ENCODE peak calls at places on chromosome 10, in nine cellular contexts. U is activated CD8-positive, alpha-beta memory T cell treated with anti-CD3 and anti-CD28 coated beads for 4 hours; J is AG08395; Z is right atrium auricular region; A is foreskin fibroblast; C is fibroblast of lung; D is hepatocyte; P is mucosa of gallbladder; B is anterior cingulate cortex. G is an unnamed sample.

GRCh38 chr10:132647424-132647823 is 109.8 kb downstream of the INPP5A start:
- DNase-seq in U (no peak), J (no peak), Z (no peak), A (no peak), C (no peak), D (no peak), P (no peak), B (no peak), G (no peak)

GRCh38 chr10:116765549-116766162 is 23.3 kb upstream of the HSPA12A start:
- DNase-seq in U (no peak), J (no peak), Z (no peak), A (no peak), C (no peak), D (no peak), P (no peak), B (peak; percentile 40), G (peak; percentile 53)

GRCh38 chr10:86192686-86193085 is 173.9 kb downstream of the GRID1 start:
- DNase-seq in U (no peak), J (no peak), Z (no peak), A (no peak), C (no peak), D (no peak), P (no peak), B (no peak), G (no peak)

GRCh38 chr10:100786591-100786990 is 41.2 kb downstream of the PAX2 start:
- DNase-seq in U (no peak), J (no peak), Z (no peak), A (no peak), C (no peak), D (no peak), P (no peak), B (no peak), G (no peak)

GRCh38 chr10:43902842-43903241 is 254.2 kb upstream of the ZNF32 start:
- DNase-seq in U (no peak), J (no peak), Z (peak; percentile 50), A (no peak), C (no peak), D (peak; percentile 53), P (no peak), B (no peak), G (no peak)

GRCh38 chr10:75111906-75112703 is 649 bp downstream of the SAMD8 start:
- DNase-seq in U (no peak), J (peak; percentile 52), Z (peak; percentile 64), A (peak; percentile 30), C (peak; percentile 51), D (peak; percentile 69), P (peak; percentile 45), B (peak; percentile 64), G (peak; percentile 62)

GRCh38 chr10:110613996-110614495 is 30.1 kb upstream of the RBM20 start:
- DNase-seq in U (no peak), J (no peak), Z (no peak), A (no peak), C (no peak), D (no peak), P (no peak), B (no peak), G (no peak)

GRCh38 chr10:61805091-61805490 is 96.4 kb upstream of the ARID5B start:
- DNase-seq in U (no peak), J (no peak), Z (no peak), A (no peak), C (no peak), D (no peak), P (no peak), B (no peak), G (no peak)

GRCh38 chr10:20871970-20872369 is 25.1 kb downstream of the NEBL start:
- DNase-seq in U (no peak), J (no peak), Z (no peak), A (no peak), C (no peak), D (no peak), P (no peak), B (no peak), G (no peak)

GRCh38 chr10:97532935-97533671 is 34.4 kb downstream of the UBTD1 start:
- DNase-seq in U (no peak), J (peak; percentile 41), Z (no peak), A (no peak), C (peak; percentile 53), D (no peak), P (no peak), B (peak; percentile 46), G (no peak)

GRCh38 chr10:111207525-111207924 is 130.7 kb downstream of the ADRA2A start:
- DNase-seq in U (no peak), J (no peak), Z (no peak), A (no peak), C (no peak), D (no peak), P (peak; percentile 68), B (no peak), G (no peak)

GRCh38 chr10:97508342-97508741 is 9.6 kb downstream of the UBTD1 start:
- DNase-seq in U (no peak), J (peak; percentile 68), Z (peak; percentile 47), A (peak; percentile 54), C (peak; percentile 73), D (no peak), P (no peak), B (peak; percentile 36), G (no peak)

GRCh38 chr10:68419376-68419775 is 12.3 kb upstream of the RUFY2 start:
- DNase-seq in U (no peak), J (no peak), Z (no peak), A (no peak), C (no peak), D (no peak), P (no peak), B (no peak), G (no peak)

GRCh38 chr10:24419067-24419466 is 210.1 kb downstream of the KIAA1217 start:
- DNase-seq in U (no peak), J (peak; percentile 32), Z (no peak), A (no peak), C (no peak), D (no peak), P (no peak), B (no peak), G (peak; percentile 24)

GRCh38 chr10:22856444-22857074 is 71.3 kb upstream of the ARMC3 start:
- DNase-seq in U (no peak), J (no peak), Z (no peak), A (no peak), C (no peak), D (no peak), P (no peak), B (no peak), G (no peak)

GRCh38 chr10:154348-154747 is 19.1 kb downstream of the ZMYND11 start:
- DNase-seq in U (no peak), J (peak; percentile 25), Z (no peak), A (peak; percentile 56), C (peak; percentile 60), D (no peak), P (no peak), B (no peak), G (no peak)

GRCh38 chr10:71389768-71390434 is 6.8 kb upstream of the CDH23 start:
- DNase-seq in U (no peak), J (no peak), Z (no peak), A (no peak), C (no peak), D (no peak), P (no peak), B (peak; percentile 24), G (no peak)

GRCh38 chr10:133127291-133128125 is 32.5 kb upstream of the KNDC1 start:
- DNase-seq in U (no peak), J (no peak), Z (no peak), A (no peak), C (no peak), D (no peak), P (no peak), B (no peak), G (no peak)

GRCh38 chr10:79942261-79943185 is 6.4 kb downstream of the SFTPD start:
- DNase-seq in U (no peak), J (no peak), Z (peak; percentile 47), A (no peak), C (no peak), D (no peak), P (peak; percentile 6), B (no peak), G (no peak)

GRCh38 chr10:104331208-104331838 is 6.9 kb downstream of the ITPRIP start:
- DNase-seq in U (no peak), J (no peak), Z (peak; percentile 75), A (peak; percentile 65), C (peak; percentile 81), D (peak; percentile 56), P (no peak), B (no peak), G (no peak)

GRCh38 chr10:42690449-42691360 is 52.3 kb upstream of the ZNF33B start:
- DNase-seq in U (no peak), J (no peak), Z (no peak), A (no peak), C (no peak), D (no peak), P (no peak), B (no peak), G (peak; percentile 17)

GRCh38 chr10:121155742-121156141 is 304.6 kb downstream of the WDR11 start:
- DNase-seq in U (no peak), J (no peak), Z (no peak), A (no peak), C (peak; percentile 13), D (peak; percentile 40), P (peak; percentile 68), B (no peak), G (peak; percentile 23)

GRCh38 chr10:46282460-46283216 is 4.2 kb upstream of the ANTXRL start:
- DNase-seq in U (peak; percentile 22), J (peak; percentile 81), Z (peak; percentile 83), A (peak; percentile 58), C (peak; percentile 74), D (peak; percentile 86), P (peak; percentile 87), B (peak; percentile 88), G (peak; percentile 39)

GRCh38 chr10:120517881-120518484 is 61.0 kb downstream of the PLPP4 start:
- DNase-seq in U (no peak), J (no peak), Z (no peak), A (no peak), C (peak; percentile 58), D (no peak), P (no peak), B (no peak), G (no peak)

GRCh38 chr10:7046615-7047014 is 364.2 kb downstream of the SFMBT2 start:
- DNase-seq in U (no peak), J (no peak), Z (no peak), A (no peak), C (no peak), D (no peak), P (no peak), B (no peak), G (no peak)

GRCh38 chr10:51743146-51743545 is 43.8 kb upstream of the CSTF2T start:
- DNase-seq in U (no peak), J (peak; percentile 21), Z (no peak), A (no peak), C (no peak), D (no peak), P (no peak), B (no peak), G (no peak)

GRCh38 chr10:118241229-118242137 is 100.6 kb downstream of the FAM204A start:
- DNase-seq in U (peak; percentile 13), J (peak; percentile 63), Z (peak; percentile 89), A (peak; percentile 69), C (peak; percentile 60), D (peak; percentile 83), P (peak; percentile 80), B (peak; percentile 61), G (peak; percentile 32)

GRCh38 chr10:132522521-132523411 is 14.8 kb upstream of the INPP5A start:
- DNase-seq in U (no peak), J (no peak), Z (no peak), A (no peak), C (no peak), D (no peak), P (no peak), B (no peak), G (no peak)

GRCh38 chr10:14826430-14826829 is 11.4 kb downstream of the CDNF start:
- DNase-seq in U (no peak), J (no peak), Z (no peak), A (no peak), C (no peak), D (no peak), P (no peak), B (no peak), G (no peak)

GRCh38 chr10:75640381-75640780 is 209.0 kb downstream of the LRMDA start:
- DNase-seq in U (no peak), J (no peak), Z (no peak), A (no peak), C (no peak), D (no peak), P (no peak), B (no peak), G (no peak)